ENCODE peak calls at places on chromosomes 16 and 17, in six cellular contexts. I is fibroblast of the aortic adventitia, D is mucosa of descending colon, Y is kidney epithelial cell, F is GM06990, B is AG10803. E is an unnamed sample.

GRCh38 chr16:27781981-27782880 is 232.3 kb downstream of the KATNIP start:
- DNase-seq in Y (no peak), D (no peak), F (no peak), B (no peak), I (no peak), E (no peak)

GRCh38 chr17:57369509-57369945 is 113.2 kb downstream of the MSI2 start:
- DNase-seq in B (peak), Y (no peak), D (no peak), I (no peak), F (no peak), E (no peak)

GRCh38 chr17:8012996-8013640 is 10.7 kb downstream of the GUCY2D start:
- DNase-seq in I (no peak), D (no peak), F (no peak), B (no peak), Y (no peak), E (no peak)

GRCh38 chr16:71628810-71629209 is 2.8 kb downstream of the MARVELD3 start:
- DNase-seq in I (peak), F (no peak), Y (no peak), D (no peak), B (peak), E (no peak)

GRCh38 chr17:28372203-28372944 is 880 bp downstream of the SARM1 start:
- DNase-seq in Y (no peak), B (peak), I (peak), F (peak), D (no peak), E (peak)

GRCh38 chr16:87465306-87465705 is 27.5 kb downstream of the ZCCHC14 start:
- DNase-seq in Y (peak), D (peak), F (no peak), I (peak), B (peak), E (no peak)

GRCh38 chr17:9050801-9051401 is 29.6 kb downstream of the NTN1 start:
- DNase-seq in Y (peak), I (no peak), F (no peak), B (no peak), D (no peak), E (no peak)

GRCh38 chr16:1960665-1961630 is 1.6 kb downstream of the NDUFB10 start:
- DNase-seq in D (peak), F (peak), B (peak), Y (no peak), I (peak), E (no peak)

GRCh38 chr16:4414187-4414909 is 2.0 kb downstream of the CORO7 start:
- DNase-seq in D (peak), B (no peak), I (no peak), F (peak), Y (no peak), E (peak)

GRCh38 chr17:17840751-17841591 is 4.2 kb upstream of the SREBF1 start:
- DNase-seq in F (no peak), I (peak), B (peak), D (no peak), Y (no peak), E (no peak)

GRCh38 chr17:31293586-31293985 is 3.5 kb downstream of the OMG start:
- DNase-seq in F (no peak), B (peak), Y (no peak), I (no peak), D (no peak), E (no peak)

GRCh38 chr17:32873114-32873513 is 3.8 kb downstream of the MYO1D start:
- DNase-seq in D (no peak), B (no peak), F (no peak), Y (no peak), I (no peak), E (no peak)

GRCh38 chr17:61225178-61225577 is 174.5 kb upstream of the TBX2 start:
- DNase-seq in D (no peak), B (no peak), F (no peak), I (no peak), Y (no peak), E (no peak)

GRCh38 chr17:81428521-81428920 is 33.3 kb downstream of the BAHCC1 start:
- DNase-seq in I (no peak), F (no peak), B (no peak), D (no peak), Y (no peak), E (no peak)

GRCh38 chr17:37360632-37361031 is 15.2 kb upstream of the C17orf78 start:
- DNase-seq in F (no peak), B (peak), I (peak), Y (no peak), D (no peak), E (no peak)

GRCh38 chr16:12584488-12585233 is 219.0 kb downstream of the CPPED1 start:
- DNase-seq in Y (no peak), B (no peak), D (no peak), I (no peak), F (no peak), E (no peak)

GRCh38 chr16:78996806-78997205 is 603.7 kb downstream of the MAF start:
- DNase-seq in B (no peak), I (no peak), D (no peak), F (no peak), Y (no peak), E (no peak)

GRCh38 chr16:3618782-3619166 is 7.4 kb upstream of the SLX4 start:
- DNase-seq in B (no peak), I (no peak), Y (no peak), F (no peak), D (no peak), E (no peak)

GRCh38 chr17:49910094-49910857 is 58.7 kb upstream of the DLX4 start:
- DNase-seq in I (no peak), B (no peak), D (no peak), F (no peak), Y (no peak), E (no peak)

GRCh38 chr17:72297326-72298115 is 176.7 kb downstream of the SOX9 start:
- DNase-seq in Y (peak), D (no peak), B (peak), I (peak), F (no peak), E (no peak)

GRCh38 chr17:11925271-11926021 is 71.8 kb downstream of the ZNF18 start:
- DNase-seq in I (no peak), F (no peak), B (no peak), Y (no peak), D (no peak), E (no peak)

GRCh38 chr17:27581016-27581415 is 50.0 kb upstream of the LGALS9 start:
- DNase-seq in B (no peak), D (no peak), F (no peak), I (no peak), Y (no peak), E (no peak)

GRCh38 chr16:84294196-84295142 is at the start of gene WFDC1:
- DNase-seq in D (peak), F (no peak), B (peak), I (peak), Y (no peak), E (no peak)

GRCh38 chr17:21302711-21303425 is 18.4 kb downstream of the MAP2K3 start:
- DNase-seq in I (no peak), F (no peak), Y (no peak), D (peak), B (no peak), E (peak)

GRCh38 chr16:86307518-86307903 is 202.8 kb upstream of the FOXF1 start:
- DNase-seq in I (peak), D (no peak), B (peak), Y (no peak), F (no peak), E (no peak)

GRCh38 chr16:55444754-55445485 is 34.1 kb upstream of the MMP2 start:
- DNase-seq in I (no peak), B (no peak), F (no peak), Y (no peak), D (no peak), E (peak)

GRCh38 chr17:42759982-42760651 is 910 bp upstream of the RAMP2 start:
- DNase-seq in F (no peak), I (no peak), Y (no peak), D (no peak), B (no peak), E (peak)

GRCh38 chr16:58126451-58126968 is 2.7 kb downstream of the CFAP20 start:
- DNase-seq in F (no peak), I (no peak), B (no peak), Y (no peak), D (no peak), E (no peak)

GRCh38 chr16:81442220-81442908 is 2.2 kb upstream of the CMIP start:
- DNase-seq in Y (no peak), F (no peak), I (no peak), D (no peak), B (no peak), E (no peak)

GRCh38 chr16:84144301-84144858 is 597 bp downstream of the HSDL1 start:
- DNase-seq in Y (no peak), I (peak), D (peak), B (no peak), F (peak), E (peak)

GRCh38 chr16:57027067-57027466 is 37.7 kb downstream of the NLRC5 start:
- DNase-seq in F (no peak), D (no peak), Y (no peak), I (no peak), B (no peak), E (no peak)

GRCh38 chr17:77320501-77321256 is 179.9 kb downstream of the SEC14L1 start:
- DNase-seq in Y (no peak), B (peak), F (peak), D (peak), I (peak), E (peak)

GRCh38 chr16:2489581-2489980 is 14.7 kb downstream of the TBC1D24 start:
- DNase-seq in I (no peak), Y (no peak), D (no peak), F (no peak), B (no peak), E (no peak)

GRCh38 chr16:75420987-75421819 is 12.1 kb downstream of the CFDP1 start:
- DNase-seq in F (no peak), B (peak), D (peak), Y (no peak), I (peak), E (no peak)

GRCh38 chr17:58176200-58176599 is 9.4 kb downstream of the OR4D2 start:
- DNase-seq in Y (no peak), F (no peak), I (peak), B (peak), D (no peak), E (no peak)

GRCh38 chr16:87333101-87333500 is 15.9 kb upstream of the C16orf95 start:
- DNase-seq in Y (no peak), I (no peak), B (no peak), D (no peak), F (no peak), E (no peak)

GRCh38 chr17:10844667-10845387 is 6.9 kb upstream of the PIRT start:
- DNase-seq in Y (no peak), D (peak), F (peak), B (peak), I (peak), E (peak)

GRCh38 chr17:45364531-45365390 is 47.9 kb upstream of the MAP3K14 start:
- DNase-seq in F (no peak), I (peak), D (no peak), Y (no peak), B (peak), E (no peak)
- TF ChIP-seq CTCF in F (no peak), I (peak), D (no peak), Y (no peak), B (peak), E (no peak)

GRCh38 chr17:685006-685405 is 29.6 kb downstream of the VPS53 start:
- DNase-seq in F (no peak), B (no peak), I (no peak), Y (no peak), D (no peak), E (no peak)

GRCh38 chr17:690346-690745 is 24.3 kb downstream of the VPS53 start:
- DNase-seq in F (no peak), Y (no peak), I (no peak), D (no peak), B (no peak), E (no peak)

GRCh38 chr17:689556-690247 is 24.9 kb downstream of the VPS53 start:
- DNase-seq in I (no peak), D (no peak), F (no peak), B (no peak), Y (no peak), E (no peak)

GRCh38 chr17:691423-691822 is 23.2 kb downstream of the VPS53 start:
- DNase-seq in Y (no peak), D (no peak), F (no peak), B (peak), I (peak), E (no peak)

DNA sequence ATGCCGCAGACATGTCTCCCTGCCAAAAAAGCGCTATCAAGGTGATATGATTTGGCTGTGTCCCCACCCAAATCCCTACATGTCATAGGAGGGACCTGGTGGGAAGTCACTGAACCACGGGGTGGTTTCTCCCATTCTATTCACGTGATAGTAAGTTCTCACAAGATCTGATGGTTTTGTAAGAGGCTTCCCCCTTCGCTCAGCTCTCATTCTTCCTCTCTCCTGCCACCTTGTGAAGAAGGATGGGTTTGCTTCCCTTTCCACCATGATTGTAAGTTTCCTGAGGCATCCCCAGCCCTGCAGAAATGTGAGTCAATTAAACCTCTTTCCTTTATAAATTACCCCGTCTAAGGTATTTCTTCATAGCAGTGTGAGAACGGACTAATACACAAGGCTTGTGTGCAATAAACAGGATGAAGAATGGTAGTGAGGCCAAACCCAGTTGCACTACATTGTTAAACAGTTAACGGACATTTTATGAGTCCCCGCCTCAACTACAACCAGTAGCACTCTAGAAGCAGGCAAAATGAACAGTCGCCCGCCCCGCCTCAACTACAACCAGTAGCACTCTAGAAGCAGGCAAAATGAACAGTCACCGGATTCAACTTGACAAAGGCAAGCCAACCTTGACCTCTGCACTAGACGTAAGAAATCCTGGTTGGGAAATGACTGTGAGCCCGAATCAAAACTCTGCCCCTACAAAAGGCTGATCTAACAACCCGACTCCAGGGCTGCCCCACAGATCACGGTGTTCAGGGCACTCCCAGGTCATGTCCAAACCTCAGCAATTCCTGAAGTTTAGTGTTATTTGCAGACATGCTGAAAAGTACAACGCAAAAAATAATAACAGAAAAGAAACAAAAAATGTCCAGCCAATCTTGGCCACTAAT is 26.3 kb downstream of the VPS53 start:
- DNase-seq in Y (no peak), F (no peak), D (peak), B (peak), I (peak), E (no peak)
- TF ChIP-seq CTCF in Y (peak), F (peak), D (no peak), B (peak), I (peak), E (peak)

DNA sequence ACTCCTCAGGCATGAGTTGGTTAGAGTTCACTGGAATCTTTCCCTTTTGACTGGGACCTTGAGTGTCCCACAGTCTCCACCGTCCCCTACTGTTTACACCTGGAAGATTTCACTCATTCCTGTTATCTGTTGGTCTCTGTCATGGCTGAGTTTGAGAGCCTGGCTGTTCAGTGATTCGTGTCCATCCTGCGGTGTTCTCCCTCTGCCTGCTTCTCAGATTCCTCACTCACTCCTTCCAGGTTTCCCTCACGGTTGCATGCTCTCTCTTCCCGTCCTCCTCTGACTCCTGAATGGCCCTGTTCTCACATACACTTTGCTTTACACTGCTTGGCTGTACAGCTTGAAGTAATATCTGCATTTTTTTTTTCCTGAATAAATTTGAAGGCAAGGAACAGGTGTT is 24.5 kb downstream of the OR1D5 start:
- DNase-seq in I (no peak), D (no peak), Y (no peak), B (no peak), F (no peak), E (no peak)
- TF ChIP-seq CTCF in I (no peak), D (no peak), Y (peak), B (no peak), F (no peak), E (no peak)

GRCh38 chr17:48037924-48038323 is 327 bp upstream of the COPZ2 start:
- DNase-seq in I (no peak), F (no peak), Y (no peak), D (no peak), B (peak), E (no peak)

GRCh38 chr17:48038687-48039086 is 1.1 kb upstream of the COPZ2 start:
- DNase-seq in D (no peak), B (no peak), Y (no peak), I (no peak), F (no peak), E (no peak)

GRCh38 chr17:48031966-48032365 is 5.6 kb downstream of the COPZ2 start:
- DNase-seq in Y (no peak), B (no peak), D (no peak), I (no peak), F (no peak), E (no peak)

GRCh38 chr17:48036693-48037035 is 933 bp downstream of the COPZ2 start:
- DNase-seq in Y (no peak), D (no peak), B (no peak), F (no peak), I (no peak), E (no peak)

GRCh38 chr17:48037036-48037881 is at the start of gene COPZ2:
- DNase-seq in F (peak), D (peak), I (peak), Y (no peak), B (peak), E (peak)
- TF ChIP-seq CTCF in F (peak), D (peak), I (peak), Y (peak), B (peak), E (peak)

GRCh38 chr17:39264119-39264518 is 38.4 kb upstream of the STAC2 start:
- DNase-seq in Y (no peak), F (no peak), D (no peak), I (peak), B (peak), E (no peak)

GRCh38 chr17:39261286-39261685 is 35.5 kb upstream of the STAC2 start:
- DNase-seq in D (no peak), Y (no peak), F (no peak), I (no peak), B (no peak), E (no peak)
- TF ChIP-seq CTCF in D (no peak), Y (peak), F (peak), I (peak), B (peak), E (peak)

GRCh38 chr17:59392973-59393679 is 61.7 kb downstream of the YPEL2 start:
- DNase-seq in I (no peak), B (no peak), F (no peak), D (no peak), Y (no peak), E (no peak)
- TF ChIP-seq CTCF in I (no peak), B (no peak), F (no peak), D (no peak), Y (no peak), E (no peak)

DNA sequence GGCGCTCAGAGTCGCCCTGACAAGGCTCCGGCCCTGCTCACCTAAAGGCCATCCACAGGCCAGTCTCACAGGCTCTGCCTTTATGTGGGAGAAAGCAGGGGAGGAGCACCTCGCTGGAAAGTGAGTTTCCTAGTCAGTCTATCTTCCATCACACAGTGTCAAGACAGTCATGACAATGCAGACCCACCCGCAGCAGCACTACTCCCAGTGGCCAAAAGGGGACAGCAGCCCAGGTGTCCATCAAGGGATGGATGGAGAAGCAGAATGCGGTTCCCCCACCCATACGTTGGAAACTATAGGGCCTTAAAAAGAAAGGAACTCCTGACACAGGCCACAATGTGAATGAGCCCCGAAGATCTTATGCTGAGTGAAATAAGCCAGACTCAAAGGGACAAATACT is 226.8 kb downstream of the ENGASE start:
- DNase-seq in I (no peak), D (no peak), F (no peak), Y (no peak), B (no peak), E (no peak)
- TF ChIP-seq CTCF in I (no peak), D (no peak), F (peak), Y (no peak), B (no peak), E (no peak)

GRCh38 chr17:55742272-55743102 is 8.4 kb upstream of the PCTP start:
- DNase-seq in D (no peak), B (no peak), I (no peak), Y (no peak), F (peak), E (peak)
- TF ChIP-seq CTCF in D (no peak), B (no peak), I (no peak), Y (no peak), F (no peak), E (no peak)

GRCh38 chr16:19555938-19556778 is 655 bp downstream of the VPS35L start:
- DNase-seq in I (peak), Y (no peak), F (no peak), D (no peak), B (peak), E (peak)
- TF ChIP-seq CTCF in I (peak), Y (no peak), F (no peak), D (no peak), B (peak), E (no peak)